ENCODE peak calls at places on chromosomes 6 and 20, in nine cellular contexts. O is retinal pigment epithelial cell; P is activated CD4-positive, alpha-beta T cell treated with anti-CD3 and anti-CD28 coated beads for 4 hours; B is stimulated activated CD8-positive, alpha-beta memory T cell treated with anti-CD3 and anti-CD28 coated beads, Interleukin-15, amount 100 ng/mL, for 1 hour; L is GM23248; Z is globus pallidus; N is CD8-positive, alpha-beta memory T cell; M is skeletal muscle cell; D is brain microvascular endothelial cell. U is an unnamed sample.

GRCh38 chr20:47142782-47143170 is 213.7 kb downstream of the ZMYND8 start:
- DNase-seq in O (no peak), P (no peak), B (no peak), L (no peak), Z (no peak), N (no peak), M (no peak), D (no peak), U (no peak)

GRCh38 chr20:31630187-31630790 is 7.4 kb upstream of the COX4I2 start:
- DNase-seq in O (no peak), P (no peak), B (no peak), L (no peak), Z (no peak), N (no peak), M (no peak), D (no peak), U (no peak)

GRCh38 chr6:37819177-37819801 is at the start of gene ZFAND3:
- DNase-seq in O (peak), P (peak), B (peak), L (peak), Z (peak), N (peak), M (peak), D (peak), U (peak)

GRCh38 chr6:165850434-165851019 is 187.5 kb upstream of the PDE10A start:
- DNase-seq in O (peak), P (peak), B (peak), L (peak), Z (peak), N (peak), M (no peak), D (peak), U (no peak)

GRCh38 chr6:10307476-10307875 is 107.4 kb downstream of the TFAP2A start:
- DNase-seq in O (no peak), P (no peak), B (no peak), L (no peak), Z (no peak), N (no peak), M (no peak), D (no peak), U (no peak)

GRCh38 chr6:136761227-136761922 is 30.9 kb downstream of the MAP3K5 start:
- DNase-seq in O (no peak), P (no peak), B (no peak), L (peak), Z (no peak), N (peak), M (no peak), D (no peak), U (no peak)

GRCh38 chr20:58889334-58890072 is 37.0 kb downstream of the GNAS start:
- DNase-seq in O (no peak), P (no peak), B (no peak), L (peak), Z (no peak), N (peak), M (no peak), D (no peak), U (no peak)

GRCh38 chr20:15113374-15113773 is 776.0 kb upstream of the FLRT3 start:
- DNase-seq in O (no peak), P (no peak), B (no peak), L (peak), Z (peak), N (no peak), M (no peak), D (no peak), U (no peak)

GRCh38 chr20:10673176-10673830 is 496 bp downstream of the JAG1 start:
- DNase-seq in O (no peak), P (no peak), B (no peak), L (peak), Z (no peak), N (no peak), M (no peak), D (no peak), U (no peak)

GRCh38 chr20:36184816-36185776 is 30.6 kb downstream of the EPB41L1 start:
- DNase-seq in O (no peak), P (no peak), B (no peak), L (no peak), Z (no peak), N (no peak), M (no peak), D (no peak), U (no peak)

GRCh38 chr6:5337573-5337972 is 76.3 kb downstream of the FARS2 start:
- DNase-seq in O (peak), P (no peak), B (no peak), L (peak), Z (no peak), N (no peak), M (no peak), D (peak), U (no peak)

GRCh38 chr20:50708845-50709555 is 17.7 kb upstream of the RIPOR3 start:
- DNase-seq in O (no peak), P (no peak), B (no peak), L (no peak), Z (no peak), N (no peak), M (no peak), D (no peak), U (no peak)

GRCh38 chr20:6162239-6162638 is 39.4 kb upstream of the FERMT1 start:
- DNase-seq in O (peak), P (no peak), B (no peak), L (peak), Z (peak), N (no peak), M (peak), D (no peak), U (no peak)

GRCh38 chr6:33313105-33313708 is 671 bp downstream of the TAPBP start:
- DNase-seq in O (no peak), P (peak), B (no peak), L (peak), Z (peak), N (no peak), M (no peak), D (peak), U (no peak)

GRCh38 chr6:30075987-30076311 is 380 bp upstream of the RNF39 start:
- DNase-seq in O (no peak), P (no peak), B (no peak), L (no peak), Z (no peak), N (no peak), M (no peak), D (no peak), U (no peak)

GRCh38 chr6:150211700-150212615 is 69.1 kb downstream of the PPP1R14C start:
- DNase-seq in O (no peak), P (no peak), B (no peak), L (peak), Z (no peak), N (no peak), M (no peak), D (no peak), U (no peak)

GRCh38 chr20:438581-439469 is 23.5 kb downstream of the TBC1D20 start:
- DNase-seq in O (no peak), P (peak), B (peak), L (no peak), Z (no peak), N (peak), M (no peak), D (no peak), U (peak)

GRCh38 chr6:129621252-129621651 is 88.7 kb downstream of the ARHGAP18 start:
- DNase-seq in O (no peak), P (peak), B (peak), L (no peak), Z (no peak), N (no peak), M (no peak), D (no peak), U (no peak)

GRCh38 chr6:34062815-34063214 is 83.1 kb downstream of the GRM4 start:
- DNase-seq in O (no peak), P (no peak), B (no peak), L (no peak), Z (no peak), N (no peak), M (no peak), D (no peak), U (no peak)